ENCODE peak calls at places on chromosomes 6 and 20, in four cellular contexts. D, B, L and O are unnamed samples.

GRCh38 chr20:1945660-1946059 is 48.2 kb downstream of the PDYN start:
- DNase-seq in L (no peak), D (no peak), B (no peak), O (peak)

GRCh38 chr6:147067184-147067583 is 137.0 kb upstream of the STXBP5 start:
- DNase-seq in B (no peak), L (no peak), D (no peak), O (no peak)

GRCh38 chr6:2739335-2739734 is 11.4 kb downstream of the MYLK4 start:
- DNase-seq in L (peak), D (peak), B (no peak), O (no peak)

GRCh38 chr6:135346747-135347146 is 150.8 kb downstream of the AHI1 start:
- DNase-seq in B (no peak), L (no peak), D (peak), O (peak)

GRCh38 chr20:49938173-49939163 is 2.3 kb downstream of the RNF114 start:
- DNase-seq in D (peak), B (peak), L (no peak), O (no peak)

GRCh38 chr6:118645395-118645794 is 6.0 kb downstream of the CEP85L start:
- DNase-seq in D (no peak), B (no peak), L (no peak), O (no peak)

GRCh38 chr6:5540375-5540774 is 279.1 kb downstream of the FARS2 start:
- DNase-seq in D (no peak), L (no peak), B (no peak), O (no peak)

GRCh38 chr6:28940294-28940858 is 16.6 kb upstream of the TRIM27 start:
- DNase-seq in D (no peak), L (peak), B (peak), O (no peak)